ENCODE peak calls at places on chromosomes 4 and X, in four cellular contexts. E is AG04450, P is A673, R is brain microvascular endothelial cell. B is an unnamed sample.

GRCh38 chr4:186700746-186701145 is 22.9 kb downstream of the FAT1 start:
- DNase-seq in E (no peak), P (no peak), R (peak; percentile 41), B (no peak)

GRCh38 chrX:31483336-31483735 is 411.5 kb upstream of the FTHL17 start:
- DNase-seq in E (no peak), P (no peak), R (peak; percentile 63), B (no peak)

GRCh38 chr4:143089847-143090246 is 94.9 kb upstream of the USP38 start:
- DNase-seq in E (no peak), P (no peak), R (no peak), B (no peak)

GRCh38 chr4:141081921-141082381 is 51.3 kb downstream of the RNF150 start:
- DNase-seq in E (no peak), P (peak; percentile 73), R (no peak), B (no peak)

GRCh38 chr4:78056265-78057129 is 626 bp upstream of the FRAS1 start:
- DNase-seq in E (no peak), P (peak; percentile 72), R (peak; percentile 63), B (peak; percentile 66)

GRCh38 chrX:23656684-23657083 is 10.6 kb upstream of the PRDX4 start:
- DNase-seq in E (no peak), P (no peak), R (no peak), B (no peak)

GRCh38 chr4:182978152-182978827 is 61.1 kb upstream of the DCTD start:
- DNase-seq in E (no peak), P (peak; percentile 72), R (peak; percentile 88), B (no peak)

GRCh38 chr4:16897991-16898827 is at the start of gene LDB2:
- DNase-seq in E (peak; percentile 75), P (peak; percentile 94), R (peak; percentile 72), B (peak; percentile 29)

GRCh38 chr4:7745486-7745885 is 194.2 kb downstream of the AFAP1 start:
- DNase-seq in E (no peak), P (no peak), R (no peak), B (no peak)
- TF ChIP-seq CTCF in E (no peak), P (no peak), R (no peak), B (no peak)

GRCh38 chrX:135543924-135544323 is 23.5 kb downstream of the INTS6L start:
- DNase-seq in E (no peak), P (no peak), R (no peak), B (no peak)
- TF ChIP-seq CTCF in E (no peak), P (peak; percentile 60), R (peak; percentile 23), B (peak; percentile 32)

GRCh38 chrX:151155234-151155633 is 21.1 kb upstream of the GPR50 start:
- DNase-seq in E (no peak), P (no peak), R (no peak), B (no peak)

GRCh38 chrX:151151668-151152267 is 24.6 kb upstream of the GPR50 start:
- DNase-seq in E (no peak), P (peak; percentile 67), R (peak; percentile 16), B (no peak)

GRCh38 chrX:151153086-151153485 is 23.3 kb upstream of the GPR50 start:
- DNase-seq in E (no peak), P (peak; percentile 8), R (peak; percentile 4), B (no peak)
- TF ChIP-seq CTCF in E (peak; percentile 20), P (peak; percentile 35), R (peak; percentile 47), B (peak; percentile 14)

GRCh38 chr4:43709443-43709842 is 739.2 kb downstream of the KCTD8 start:
- DNase-seq in E (no peak), P (no peak), R (no peak), B (no peak)
- TF ChIP-seq CTCF in E (no peak), P (no peak), R (no peak), B (no peak)

GRCh38 chr4:175509320-175509719 is 302.7 kb downstream of the GPM6A start:
- DNase-seq in E (no peak), P (peak; percentile 49), R (no peak), B (no peak)
- TF ChIP-seq CTCF in E (no peak), P (peak; percentile 59), R (peak; percentile 35), B (no peak)

DNA sequence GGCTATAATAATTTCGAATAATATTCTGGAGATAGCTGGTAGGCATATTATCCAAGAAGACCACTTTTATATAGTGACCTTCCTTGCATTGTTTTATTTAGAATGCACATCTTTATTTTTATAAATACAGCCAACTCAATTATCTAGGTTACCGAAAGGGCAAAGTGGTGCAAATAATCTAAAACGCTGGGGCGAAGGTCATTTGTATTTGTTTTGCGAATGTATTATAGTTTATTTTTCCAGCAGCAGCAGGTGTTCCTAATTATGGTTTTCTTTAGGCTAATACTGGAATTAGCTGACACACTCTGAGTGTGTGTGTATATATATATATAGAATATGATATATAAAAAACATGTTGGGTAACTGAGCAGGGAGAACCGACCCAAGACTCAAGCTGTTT is 48.1 kb upstream of the RAP2C start:
- DNase-seq in E (no peak), P (no peak), R (no peak), B (no peak)
- TF ChIP-seq CTCF in E (no peak), P (no peak), R (no peak), B (no peak)

GRCh38 chrX:43964936-43965335 is 8.3 kb downstream of the NDP start:
- DNase-seq in E (no peak), P (no peak), R (no peak), B (no peak)

GRCh38 chrX:43963726-43964125 is 9.5 kb downstream of the NDP start:
- DNase-seq in E (no peak), P (no peak), R (no peak), B (no peak)

GRCh38 chrX:43962636-43963035 is 10.6 kb downstream of the NDP start:
- DNase-seq in E (no peak), P (no peak), R (no peak), B (no peak)

GRCh38 chrX:43958529-43958928 is 14.7 kb downstream of the NDP start:
- DNase-seq in E (peak; percentile 34), P (peak; percentile 92), R (peak; percentile 74), B (no peak)

GRCh38 chrX:43961699-43962098 is 11.5 kb downstream of the NDP start:
- DNase-seq in E (no peak), P (peak; percentile 15), R (no peak), B (no peak)
- TF ChIP-seq CTCF in E (no peak), P (peak; percentile 46), R (peak; percentile 21), B (no peak)

B was measured in mesothelial cell of epicardium.